ENCODE peak calls at places on chromosomes 7 and 10, in seven cellular contexts. Q is bronchial epithelial cell, F is astrocyte, C is uterus, E is IMR-90, M is cardiac muscle cell, D is psoas muscle. X is an unnamed sample.

GRCh38 chr10:89390875-89391576 is 1.4 kb upstream of the IFIT1 start:
- DNase-seq in Q (no peak), F (no peak), C (no peak), E (peak; percentile 36), M (no peak), D (no peak), X (no peak)

GRCh38 chr7:44292876-44293560 is 32.4 kb downstream of the CAMK2B start:
- DNase-seq in Q (no peak), F (no peak), C (no peak), E (no peak), M (no peak), D (no peak), X (no peak)

GRCh38 chr7:141686074-141686473 is 15.9 kb downstream of the DENND11 start:
- DNase-seq in Q (no peak), F (no peak), C (no peak), E (no peak), M (no peak), D (no peak), X (no peak)

GRCh38 chr7:98278408-98278807 is 3.1 kb upstream of the BRI3 start:
- DNase-seq in Q (no peak), F (no peak), C (no peak), E (no peak), M (no peak), D (no peak), X (no peak)

GRCh38 chr7:151817315-151817690 is 59.6 kb downstream of the PRKAG2 start:
- DNase-seq in Q (no peak), F (no peak), C (no peak), E (no peak), M (no peak), D (no peak), X (no peak)

GRCh38 chr10:77087406-77087805 is 550.2 kb downstream of the KCNMA1 start:
- DNase-seq in Q (peak; percentile 65), F (peak; percentile 21), C (no peak), E (peak; percentile 66), M (no peak), D (no peak), X (no peak)

GRCh38 chr10:613217-613616 is 76.3 kb downstream of the DIP2C start:
- DNase-seq in Q (peak; percentile 68), F (no peak), C (no peak), E (no peak), M (no peak), D (no peak), X (no peak)

GRCh38 chr7:116259821-116260440 is 49.6 kb downstream of the TES start:
- DNase-seq in Q (peak; percentile 98), F (peak; percentile 85), C (no peak), E (peak; percentile 79), M (peak; percentile 75), D (no peak), X (no peak)

GRCh38 chr7:130461256-130461655 is 20.4 kb upstream of the CEP41 start:
- DNase-seq in Q (no peak), F (no peak), C (no peak), E (no peak), M (no peak), D (no peak), X (no peak)

GRCh38 chr10:100345570-100346330 is 1.3 kb upstream of the SCD start:
- DNase-seq in Q (peak; percentile 32), F (peak; percentile 77), C (no peak), E (peak; percentile 74), M (peak; percentile 74), D (no peak), X (peak; percentile 38)

GRCh38 chr10:4033341-4033896 is 248.4 kb upstream of the KLF6 start:
- DNase-seq in Q (no peak), F (no peak), C (no peak), E (peak; percentile 42), M (no peak), D (no peak), X (no peak)

GRCh38 chr10:108445746-108446145 is 1281.2 kb upstream of the SORCS1 start:
- DNase-seq in Q (no peak), F (no peak), C (no peak), E (no peak), M (no peak), D (no peak), X (no peak)

GRCh38 chr7:99447943-99448342 is 9.2 kb downstream of the CPSF4 start:
- DNase-seq in Q (no peak), F (no peak), C (no peak), E (no peak), M (no peak), D (no peak), X (no peak)

GRCh38 chr10:17951868-17952371 is at the start of gene SLC39A12:
- DNase-seq in Q (peak; percentile 20), F (peak; percentile 75), C (no peak), E (peak; percentile 86), M (peak; percentile 33), D (no peak), X (no peak)

GRCh38 chr10:128643658-128644057 is 517.4 kb upstream of the MKI67 start:
- DNase-seq in Q (peak; percentile 45), F (no peak), C (no peak), E (no peak), M (no peak), D (no peak), X (no peak)

GRCh38 chr7:36951257-36951697 is 227.0 kb upstream of the AOAH start:
- DNase-seq in Q (no peak), F (no peak), C (no peak), E (no peak), M (no peak), D (no peak), X (no peak)

GRCh38 chr10:124744047-124744687 is at the start of gene FAM53B:
- DNase-seq in Q (peak; percentile 34), F (peak; percentile 50), C (peak; percentile 72), E (peak; percentile 72), M (peak; percentile 89), D (peak; percentile 91), X (peak; percentile 87)

GRCh38 chr10:124746992-124747391 is 2.8 kb upstream of the FAM53B start:
- DNase-seq in Q (peak; percentile 81), F (no peak), C (no peak), E (no peak), M (no peak), D (no peak), X (no peak)

GRCh38 chr10:124745678-124746077 is 1.5 kb upstream of the FAM53B start:
- DNase-seq in Q (peak; percentile 92), F (no peak), C (no peak), E (peak; percentile 72), M (peak; percentile 75), D (no peak), X (no peak)

GRCh38 chr10:124744688-124745055 is 494 bp upstream of the FAM53B start:
- DNase-seq in Q (peak; percentile 81), F (peak; percentile 62), C (no peak), E (peak; percentile 71), M (peak; percentile 76), D (no peak), X (no peak)

GRCh38 chr10:124745257-124745656 is 1.1 kb upstream of the FAM53B start:
- DNase-seq in Q (no peak), F (no peak), C (no peak), E (no peak), M (no peak), D (no peak), X (no peak)
- H3K4me3 ChIP-seq in Q (no peak overlapping the region), F (no peak overlapping the region), C (no peak overlapping the region), E (no peak overlapping the region), M (no peak overlapping the region), D (no peak overlapping the region), X (no peak overlapping the region)

GRCh38 chr10:33293081-33293480 is 41.4 kb downstream of the NRP1 start:
- DNase-seq in Q (no peak), F (no peak), C (no peak), E (no peak), M (no peak), D (no peak), X (no peak)
- H3K4me3 ChIP-seq in Q (no peak overlapping the region), F (no peak overlapping the region), C (no peak overlapping the region), E (no peak overlapping the region), M (no peak overlapping the region), D (no peak overlapping the region), X (no peak overlapping the region)

GRCh38 chr7:80856769-80857168 is 62.1 kb downstream of the SEMA3C start:
- DNase-seq in Q (no peak), F (no peak), C (no peak), E (no peak), M (no peak), D (no peak), X (no peak)

GRCh38 chr7:80858141-80858903 is 60.5 kb downstream of the SEMA3C start:
- DNase-seq in Q (peak; percentile 49), F (peak; percentile 56), C (no peak), E (peak; percentile 74), M (peak; percentile 17), D (no peak), X (no peak)

GRCh38 chr7:80859272-80859970 is 59.4 kb downstream of the SEMA3C start:
- DNase-seq in Q (no peak), F (no peak), C (peak; percentile 81), E (peak; percentile 48), M (peak; percentile 53), D (peak; percentile 37), X (peak; percentile 72)
- H3K4me3 ChIP-seq in Q (no peak overlapping the region), F (no peak overlapping the region), C (no peak overlapping the region), E (no peak overlapping the region), M (no peak overlapping the region), D (no peak overlapping the region), X (no peak overlapping the region)

DNA sequence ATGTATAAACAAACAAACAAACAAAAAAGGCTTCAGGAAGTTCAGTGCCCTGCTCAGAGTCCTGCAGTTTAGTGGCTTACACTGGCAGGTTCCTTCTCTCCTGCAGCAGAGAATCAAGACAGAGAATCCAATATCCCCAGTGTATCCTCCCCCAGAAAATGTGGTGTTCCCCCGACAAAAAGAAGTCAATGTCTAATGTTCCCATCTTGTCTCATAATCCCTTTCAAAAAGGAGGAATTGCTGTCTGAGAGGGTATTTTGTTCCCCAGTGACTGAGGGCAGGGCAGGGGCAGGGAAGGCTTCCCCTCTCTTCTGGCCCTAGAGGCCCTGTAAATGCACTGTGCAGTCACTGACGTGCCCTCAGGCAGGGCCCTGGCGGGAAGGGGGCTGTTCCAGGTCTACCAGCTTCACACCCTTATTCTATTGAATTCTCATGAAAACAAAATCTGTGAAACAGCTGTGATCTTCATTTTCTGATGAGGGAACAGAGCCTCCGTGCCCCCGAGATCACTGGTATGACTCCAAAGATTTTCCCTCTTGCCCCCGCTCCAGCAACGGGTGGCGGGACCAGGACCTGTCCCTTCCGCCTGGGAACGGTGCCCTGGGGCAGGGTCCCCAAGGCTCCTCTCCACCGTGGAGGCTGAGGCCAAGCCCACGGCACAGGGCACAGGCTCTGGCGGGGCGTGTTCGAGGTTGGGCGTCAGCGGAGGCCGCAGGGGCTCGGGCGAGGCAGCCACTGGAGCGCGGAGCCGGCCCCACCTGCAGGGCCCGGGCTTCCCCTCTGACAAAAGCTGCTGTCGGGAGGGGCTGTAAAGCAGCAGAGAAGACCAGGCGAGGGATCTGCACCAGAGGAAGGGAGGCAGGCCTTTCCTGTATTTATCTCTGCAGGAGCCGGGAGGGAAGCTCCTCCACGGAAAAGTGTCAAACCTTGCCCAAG is 13.4 kb upstream of the WDFY4 start:
- DNase-seq in Q (no peak), F (no peak), C (no peak), E (no peak), M (no peak), D (no peak), X (no peak)
- H3K4me3 ChIP-seq in Q (no peak overlapping the region), F (no peak overlapping the region), C (no peak overlapping the region), E (no peak overlapping the region), M (no peak overlapping the region), D (no peak overlapping the region), X (no peak overlapping the region)

GRCh38 chr10:95511314-95511713 is 49.9 kb downstream of the SORBS1 start:
- DNase-seq in Q (no peak), F (no peak), C (no peak), E (no peak), M (no peak), D (no peak), X (no peak)
- H3K4me3 ChIP-seq in Q (no peak overlapping the region), F (no peak overlapping the region), C (no peak overlapping the region), E (no peak overlapping the region), M (no peak overlapping the region), D (no peak overlapping the region), X (no peak overlapping the region)

GRCh38 chr7:1669954-1670893 is at the start of gene ELFN1:
- DNase-seq in Q (no peak), F (peak; percentile 47), C (peak; percentile 11), E (peak; percentile 36), M (peak; percentile 54), D (peak; percentile 10), X (peak; percentile 60)
- H3K4me3 ChIP-seq in Q (peak within 1 kb of the TSS; percentile 14), F (peak within 1 kb of the TSS; percentile 37), C (peak within 1 kb of the TSS; percentile 25), E (peak within 1 kb of the TSS; percentile 37), M (peak within 1 kb of the TSS; percentile 60), D (peak within 1 kb of the TSS; percentile 55), X (peak within 1 kb of the TSS; percentile 55)